ENCODE peak calls at places on chromosomes 16 and 17, in four cellular contexts. X is activated effector memory CD4-positive, alpha-beta T cell treated with Interleukin-2 at 50 U/mL for 16 hours; R is germinal center; U is AG08395. T is an unnamed sample.

GRCh38 chr16:20969386-20969785 is 68.8 kb downstream of the LYRM1 start:
- DNase-seq in X (no peak), U (no peak), R (no peak), T (no peak)

GRCh38 chr17:63881935-63882601 is at the start of gene GH2:
- DNase-seq in R (peak), U (peak), X (peak), T (peak)

GRCh38 chr17:42843358-42843934 is 934 bp upstream of the AOC2 start:
- DNase-seq in X (no peak), R (peak), U (peak), T (no peak)

GRCh38 chr16:29030086-29030840 is 45.4 kb downstream of the LAT start:
- DNase-seq in U (no peak), R (no peak), X (no peak), T (no peak)

GRCh38 chr17:41567317-41567716 is 4.5 kb downstream of the KRT9 start:
- DNase-seq in U (no peak), X (no peak), R (no peak), T (no peak)

GRCh38 chr17:28372203-28372944 is 880 bp downstream of the SARM1 start:
- DNase-seq in U (peak), X (no peak), R (peak), T (no peak)

GRCh38 chr17:14712471-14713075 is 411.7 kb downstream of the HS3ST3B1 start:
- DNase-seq in U (no peak), R (no peak), X (no peak), T (no peak)

GRCh38 chr17:61816538-61816937 is 46.8 kb downstream of the BRIP1 start:
- DNase-seq in X (no peak), R (peak), U (no peak), T (no peak)

GRCh38 chr17:64343833-64344637 is 46.6 kb downstream of the PECAM1 start:
- DNase-seq in U (peak), X (no peak), R (no peak), T (peak)

GRCh38 chr16:72997141-72997542 is 50.8 kb downstream of the ZFHX3 start:
- DNase-seq in X (no peak), R (no peak), U (no peak), T (no peak)

GRCh38 chr16:30113711-30114333 is 485 bp upstream of the GDPD3 start:
- DNase-seq in X (no peak), R (no peak), U (peak), T (no peak)

GRCh38 chr17:73591278-73592078 is 52.8 kb downstream of the SDK2 start:
- DNase-seq in R (peak), X (peak), U (no peak), T (no peak)

T was measured in HFF-Myc.